ENCODE peak calls at places on chromosomes 12 and 14, in eight cellular contexts. N, L, Q, F, Y, K, W and U are unnamed samples.

GRCh38 chr14:105229099-105229655 is 19.2 kb upstream of the BTBD6 start:
- DNase-seq in N (no peak), K (no peak), Y (no peak), Q (no peak), W (no peak), F (no peak), L (no peak), U (no peak)

GRCh38 chr12:10838461-10838860 is 10.8 kb downstream of the PRR4 start:
- DNase-seq in N (no peak), Y (no peak), F (no peak), Q (no peak), W (no peak), K (no peak), L (no peak), U (no peak)

GRCh38 chr14:104515811-104516780 is 63.5 kb upstream of the C14orf180 start:
- DNase-seq in Y (no peak), L (no peak), Q (peak), N (no peak), W (no peak), F (no peak), K (no peak), U (no peak)

GRCh38 chr12:93913845-93914244 is 234.5 kb upstream of the PLXNC1 start:
- DNase-seq in W (no peak), F (no peak), Y (no peak), L (no peak), N (peak), Q (no peak), K (no peak), U (no peak)

GRCh38 chr12:94100990-94101901 is 47.1 kb upstream of the PLXNC1 start:
- DNase-seq in W (peak), F (peak), Q (peak), K (peak), Y (peak), N (peak), L (peak), U (peak)

GRCh38 chr12:544142-544541 is 84.4 kb downstream of the B4GALNT3 start:
- DNase-seq in F (no peak), N (no peak), Y (no peak), K (no peak), L (no peak), Q (no peak), W (peak), U (no peak)

GRCh38 chr14:50835280-50835679 is 4.3 kb upstream of the NIN start:
- DNase-seq in W (no peak), F (no peak), L (no peak), Q (no peak), Y (no peak), N (no peak), K (no peak), U (peak)

GRCh38 chr12:39574785-39575497 is 44.7 kb downstream of the ABCD2 start:
- DNase-seq in Y (no peak), Q (no peak), K (peak), W (no peak), L (no peak), F (no peak), N (no peak), U (no peak)

GRCh38 chr12:68809190-68810026 is 1.4 kb downstream of the MDM2 start:
- DNase-seq in Y (no peak), Q (no peak), K (no peak), L (no peak), W (no peak), N (no peak), F (no peak), U (no peak)

GRCh38 chr14:69346710-69347109 is 51.4 kb downstream of the ERH start:
- DNase-seq in N (no peak), Y (no peak), Q (no peak), L (peak), W (no peak), F (peak), K (peak), U (peak)

GRCh38 chr12:28802706-28803438 is 346.2 kb upstream of the FAR2 start:
- DNase-seq in Y (no peak), L (no peak), W (no peak), N (no peak), K (no peak), F (no peak), Q (no peak), U (no peak)

GRCh38 chr14:84751745-84752144 is 778.2 kb upstream of the FLRT2 start:
- DNase-seq in W (no peak), N (no peak), Q (no peak), F (no peak), L (no peak), Y (no peak), K (no peak), U (no peak)

GRCh38 chr14:102187044-102187443 is 47.3 kb downstream of the WDR20 start:
- DNase-seq in N (peak), F (peak), Q (no peak), L (no peak), K (no peak), Y (no peak), W (no peak), U (peak)

GRCh38 chr12:105330283-105330937 is at the start of gene C12orf75:
- DNase-seq in F (peak), L (peak), N (peak), K (peak), Q (no peak), W (peak), Y (peak), U (peak)

GRCh38 chr12:57591567-57592325 is 754 bp downstream of the PIP4K2C start:
- DNase-seq in W (no peak), F (no peak), L (peak), Y (no peak), Q (no peak), K (peak), N (no peak), U (peak)

GRCh38 chr12:77294016-77294415 is 228.6 kb upstream of the E2F7 start:
- DNase-seq in Y (no peak), K (no peak), N (peak), F (no peak), W (no peak), Q (no peak), L (no peak), U (no peak)

GRCh38 chr12:8914716-8915526 is 612 bp downstream of the PHC1 start:
- DNase-seq in Q (peak), W (peak), F (peak), N (peak), L (peak), K (peak), Y (peak), U (peak)

GRCh38 chr12:75478395-75478794 is 2.2 kb upstream of the GLIPR1 start:
- DNase-seq in W (no peak), N (peak), F (no peak), Q (no peak), K (no peak), Y (no peak), L (no peak), U (no peak)

GRCh38 chr12:121791671-121792496 is 1.6 kb downstream of the RHOF start:
- DNase-seq in F (peak), Y (peak), Q (no peak), N (no peak), L (peak), W (no peak), K (no peak), U (no peak)

GRCh38 chr12:114412825-114413749 is 7.1 kb upstream of the TBX5 start:
- DNase-seq in F (no peak), Y (no peak), Q (no peak), N (no peak), W (no peak), K (peak), L (no peak), U (no peak)

GRCh38 chr12:34597548-34598351 is 575.5 kb downstream of the ALG10 start:
- DNase-seq in K (no peak), N (no peak), F (no peak), L (peak), Y (no peak), W (peak), Q (peak), U (no peak)

GRCh38 chr12:17609152-17609551 is 480.8 kb downstream of the RERGL start:
- DNase-seq in L (no peak), F (no peak), Y (no peak), W (no peak), N (no peak), K (no peak), Q (no peak), U (no peak)

GRCh38 chr12:12807970-12808702 is 5.0 kb upstream of the DDX47 start:
- DNase-seq in K (no peak), W (no peak), Q (no peak), N (peak), Y (peak), F (no peak), L (no peak), U (no peak)

GRCh38 chr14:79044894-79045624 is 874.9 kb downstream of the NRXN3 start:
- DNase-seq in W (no peak), Y (no peak), Q (no peak), K (peak), N (peak), F (peak), L (no peak), U (peak)

GRCh38 chr12:34393086-34393820 is 371.0 kb downstream of the ALG10 start:
- DNase-seq in F (no peak), Y (no peak), Q (peak), W (peak), N (no peak), K (no peak), L (peak), U (no peak)

GRCh38 chr12:55746147-55746912 is 3.4 kb downstream of the GDF11 start:
- DNase-seq in W (no peak), Y (no peak), N (no peak), K (no peak), F (no peak), L (no peak), Q (no peak), U (no peak)

GRCh38 chr12:69969011-69969410 is 144.0 kb downstream of the MYRFL start:
- DNase-seq in Y (no peak), N (no peak), K (no peak), L (no peak), F (no peak), W (no peak), Q (no peak), U (no peak)

GRCh38 chr14:31258427-31259039 is 50.9 kb upstream of the HECTD1 start:
- DNase-seq in K (no peak), Y (no peak), L (no peak), F (no peak), W (no peak), N (no peak), Q (no peak), U (no peak)

GRCh38 chr12:28130625-28131598 is 59.3 kb upstream of the CCDC91 start:
- DNase-seq in F (peak), W (no peak), Y (no peak), N (peak), L (no peak), Q (no peak), K (no peak), U (peak)

GRCh38 chr14:61562321-61563161 is 132.8 kb upstream of the HIF1A start:
- DNase-seq in F (peak), Y (peak), Q (no peak), K (no peak), L (no peak), N (peak), W (no peak), U (peak)
- H3K4me3 ChIP-seq in F (no peak), Y (no peak), Q (no peak), K (no peak), L (no peak), N (no peak), W (no peak), U (no peak)

DNA sequence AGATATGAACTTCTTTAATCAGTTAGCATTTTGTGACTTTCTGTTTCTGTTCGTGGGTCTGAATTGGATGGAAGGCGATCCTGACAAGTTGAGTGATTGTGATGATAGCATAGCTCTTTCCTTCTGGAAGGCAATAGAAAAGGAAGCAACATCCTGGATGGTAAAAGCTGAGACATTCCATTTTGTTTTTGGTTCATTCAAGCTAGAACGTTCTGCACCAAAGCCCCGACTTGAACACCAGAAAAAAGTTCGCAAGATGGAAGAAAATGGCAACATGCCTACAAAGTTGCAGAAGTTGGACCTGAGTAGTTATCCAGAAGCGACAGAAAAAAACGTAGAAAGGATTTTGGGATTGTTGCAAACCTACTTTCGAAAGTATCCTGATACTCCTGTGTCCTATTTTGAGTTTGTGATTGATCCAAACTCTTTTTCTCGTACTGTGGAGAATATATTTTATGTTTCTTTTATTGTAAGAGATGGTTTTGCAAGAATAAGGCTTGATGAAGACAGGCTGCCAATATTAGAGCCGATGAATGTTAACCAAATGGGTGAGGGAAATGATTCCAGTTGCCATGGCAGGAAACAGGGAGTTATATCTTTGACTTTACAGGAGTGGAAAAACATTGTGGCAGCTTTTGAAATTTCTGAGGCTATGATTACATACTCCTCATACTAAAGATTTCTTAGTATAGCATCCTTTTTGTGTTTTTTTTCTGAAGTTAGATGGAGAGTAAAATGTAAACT is 894 bp downstream of the EID3 start:
- DNase-seq in L (no peak), W (no peak), Q (no peak), K (no peak), F (no peak), N (no peak), Y (no peak), U (no peak)
- H3K4me3 ChIP-seq in L (no peak), W (peak), Q (peak), K (peak), F (peak), N (peak), Y (peak), U (peak)

GRCh38 chr12:123671876-123672275 is 963 bp downstream of the TCTN2 start:
- DNase-seq in Q (no peak), K (no peak), Y (no peak), W (no peak), N (peak), F (no peak), L (no peak), U (no peak)
- H3K4me3 ChIP-seq in Q (peak), K (peak), Y (peak), W (peak), N (peak), F (peak), L (peak), U (peak)

DNA sequence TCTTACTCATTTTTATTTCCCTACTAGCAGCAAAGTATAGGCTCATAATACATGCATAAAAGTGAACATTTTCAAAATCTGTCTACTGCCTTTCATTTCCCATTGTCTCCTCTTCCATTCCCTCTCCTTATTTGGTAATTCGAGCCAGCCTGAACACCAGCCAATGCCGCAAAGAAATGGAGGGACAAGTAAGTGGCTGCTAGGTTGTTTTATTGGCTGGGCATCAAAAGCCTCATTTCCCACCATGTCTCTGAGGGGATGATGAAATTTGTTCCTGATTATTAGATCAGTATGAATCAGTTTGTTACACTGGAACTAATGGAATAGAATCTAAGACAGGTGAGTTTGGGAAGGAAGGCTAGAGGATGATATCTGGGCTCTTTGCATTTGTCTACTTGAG is 143.5 kb downstream of the KCNA5 start:
- DNase-seq in Q (no peak), W (no peak), L (no peak), N (no peak), F (no peak), Y (no peak), K (no peak), U (no peak)
- H3K4me3 ChIP-seq in Q (no peak), W (no peak), L (no peak), N (no peak), F (no peak), Y (no peak), K (no peak), U (no peak)

DNA sequence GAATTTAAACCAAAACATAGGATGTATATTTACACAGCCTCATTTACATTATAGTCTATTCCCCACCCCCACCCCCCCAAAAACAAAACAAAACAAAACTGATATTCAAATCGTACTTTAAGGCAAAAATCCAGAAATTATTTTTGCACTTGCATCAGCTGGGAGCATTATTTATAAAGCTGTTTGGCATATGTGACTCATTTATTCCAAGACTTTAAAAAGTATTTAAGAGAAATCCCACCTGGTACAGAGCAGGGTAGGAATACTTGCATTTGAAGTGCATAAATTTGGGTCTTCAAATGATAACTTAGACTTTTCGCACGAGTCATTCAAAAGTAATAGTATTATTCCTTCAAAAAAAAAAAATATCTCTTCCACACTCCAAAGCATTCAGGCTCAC is 1.1 kb downstream of the KLHL28 start:
- DNase-seq in W (no peak), N (no peak), K (no peak), Y (no peak), L (no peak), Q (no peak), F (no peak), U (no peak)
- H3K4me3 ChIP-seq in W (peak), N (peak), K (peak), Y (peak), L (peak), Q (peak), F (peak), U (peak)

GRCh38 chr12:21773799-21774198 is 707 bp downstream of the KCNJ8 start:
- DNase-seq in L (peak), Y (no peak), K (peak), W (no peak), Q (no peak), N (peak), F (no peak), U (no peak)
- H3K4me3 ChIP-seq in L (peak), Y (no peak), K (peak), W (peak), Q (peak), N (peak), F (peak), U (peak)

GRCh38 chr12:116421785-116422538 is 137.2 kb upstream of the MAP1LC3B2 start:
- DNase-seq in N (no peak), Q (no peak), Y (no peak), F (peak), W (no peak), L (no peak), K (no peak), U (no peak)

GRCh38 chr12:116426391-116427136 is 132.6 kb upstream of the MAP1LC3B2 start:
- DNase-seq in Q (peak), W (no peak), F (peak), L (peak), Y (no peak), K (peak), N (peak), U (peak)

GRCh38 chr12:116425256-116426193 is 133.7 kb upstream of the MAP1LC3B2 start:
- DNase-seq in L (no peak), F (no peak), Y (no peak), N (no peak), W (no peak), Q (no peak), K (no peak), U (no peak)

GRCh38 chr12:116420476-116420875 is 138.7 kb upstream of the MAP1LC3B2 start:
- DNase-seq in K (no peak), Q (no peak), L (no peak), F (no peak), W (no peak), Y (no peak), N (no peak), U (no peak)

GRCh38 chr12:116423053-116423452 is 136.1 kb upstream of the MAP1LC3B2 start:
- DNase-seq in L (no peak), K (no peak), Q (no peak), Y (no peak), W (no peak), N (peak), F (no peak), U (no peak)
- H3K4me3 ChIP-seq in L (no peak), K (no peak), Q (no peak), Y (no peak), W (no peak), N (no peak), F (no peak), U (no peak)